ENCODE peak calls at places on chromosomes 11 and 22, in four cellular contexts. Y, D, X and V are unnamed samples. For H3K27me3, the result is how much of the 10 kb centered on the place peaks cover.

GRCh38 chr22:28714043-28714442 is 27.6 kb downstream of the CHEK2 start:
- DNase-seq in Y (no peak), D (no peak), X (no peak), V (no peak)

GRCh38 chr22:49057910-49058309 is 769.8 kb downstream of the BRD1 start:
- DNase-seq in Y (no peak), D (no peak), X (no peak), V (no peak)

GRCh38 chr11:80107415-80107814 is 666.6 kb upstream of the TENM4 start:
- DNase-seq in Y (no peak), D (no peak), X (no peak), V (no peak)

GRCh38 chr11:14619580-14619979 is 24.0 kb upstream of the PDE3B start:
- DNase-seq in Y (no peak), D (no peak), X (no peak), V (no peak)

GRCh38 chr11:120540744-120541143 is 29.2 kb downstream of the GRIK4 start:
- DNase-seq in Y (no peak), D (no peak), X (peak), V (no peak)

GRCh38 chr22:32080904-32081303 is 37.8 kb downstream of the SLC5A1 start:
- DNase-seq in Y (peak), D (no peak), X (peak), V (peak)

GRCh38 chr22:20199906-20200305 is 49.1 kb upstream of the CCDC188 start:
- DNase-seq in Y (no peak), D (no peak), X (no peak), V (no peak)

GRCh38 chr22:25942126-25942988 is 200.4 kb downstream of the MYO18B start:
- DNase-seq in Y (no peak), D (no peak), X (no peak), V (no peak)

GRCh38 chr22:45398214-45398613 is 15.2 kb downstream of the SMC1B start:
- DNase-seq in Y (no peak), D (no peak), X (no peak), V (no peak)

GRCh38 chr11:68106165-68106940 is 14.8 kb downstream of the CHKA start:
- DNase-seq in Y (no peak), D (no peak), X (no peak), V (no peak)

GRCh38 chr11:75351541-75352416 is at the start of gene ARRB1:
- DNase-seq in Y (peak), D (peak), X (no peak), V (no peak)

GRCh38 chr11:12689029-12689755 is 15.0 kb downstream of the TEAD1 start:
- DNase-seq in Y (no peak), D (no peak), X (no peak), V (no peak)

GRCh38 chr11:603154-603553 is 12.6 kb downstream of the IRF7 start:
- DNase-seq in Y (no peak), D (no peak), X (no peak), V (no peak)

GRCh38 chr11:62266558-62266957 is 3.4 kb upstream of the SCGB2A2 start:
- DNase-seq in Y (no peak), D (no peak), X (peak), V (no peak)

DNA sequence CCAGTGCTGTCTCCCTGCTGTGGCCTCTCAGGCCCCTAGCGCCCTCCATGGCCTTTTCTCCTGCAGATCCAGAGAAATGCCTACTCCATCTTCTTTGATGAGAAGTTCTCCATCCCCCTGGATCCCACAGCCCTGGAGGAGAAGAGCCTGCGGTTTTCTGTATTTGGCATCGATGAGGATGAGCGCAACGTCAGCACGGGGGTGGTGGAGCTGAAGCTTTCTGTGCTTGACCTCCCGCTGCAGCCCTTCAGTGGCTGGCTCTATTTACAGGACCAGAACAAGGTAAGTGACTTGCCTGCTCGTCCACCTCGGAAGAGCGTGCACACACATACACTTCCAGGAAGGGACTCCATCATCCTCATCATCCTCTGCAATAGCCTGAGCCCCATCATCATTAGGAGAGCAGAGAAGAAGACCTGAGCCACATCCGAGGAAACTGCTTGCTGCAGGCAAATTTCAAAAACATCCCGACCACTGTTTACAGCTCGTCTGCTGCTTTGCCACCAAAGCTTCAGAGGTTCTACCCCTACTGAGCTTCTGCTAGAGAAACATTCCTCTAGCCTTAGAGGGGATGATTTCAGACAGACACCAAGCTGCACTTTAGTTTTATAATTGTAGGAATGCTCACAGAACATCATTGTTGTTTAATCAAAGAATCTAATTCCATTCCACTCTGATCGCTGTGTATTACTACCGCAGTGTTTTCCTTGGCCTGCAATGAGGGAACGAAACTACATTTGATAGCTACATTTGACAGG is 12.9 kb upstream of the RHOD start:
- DNase-seq in Y (no peak), D (no peak), X (peak), V (no peak)
- H3K27me3 ChIP-seq in Y (under half), D (under half), X (under half), V (under half)

DNA sequence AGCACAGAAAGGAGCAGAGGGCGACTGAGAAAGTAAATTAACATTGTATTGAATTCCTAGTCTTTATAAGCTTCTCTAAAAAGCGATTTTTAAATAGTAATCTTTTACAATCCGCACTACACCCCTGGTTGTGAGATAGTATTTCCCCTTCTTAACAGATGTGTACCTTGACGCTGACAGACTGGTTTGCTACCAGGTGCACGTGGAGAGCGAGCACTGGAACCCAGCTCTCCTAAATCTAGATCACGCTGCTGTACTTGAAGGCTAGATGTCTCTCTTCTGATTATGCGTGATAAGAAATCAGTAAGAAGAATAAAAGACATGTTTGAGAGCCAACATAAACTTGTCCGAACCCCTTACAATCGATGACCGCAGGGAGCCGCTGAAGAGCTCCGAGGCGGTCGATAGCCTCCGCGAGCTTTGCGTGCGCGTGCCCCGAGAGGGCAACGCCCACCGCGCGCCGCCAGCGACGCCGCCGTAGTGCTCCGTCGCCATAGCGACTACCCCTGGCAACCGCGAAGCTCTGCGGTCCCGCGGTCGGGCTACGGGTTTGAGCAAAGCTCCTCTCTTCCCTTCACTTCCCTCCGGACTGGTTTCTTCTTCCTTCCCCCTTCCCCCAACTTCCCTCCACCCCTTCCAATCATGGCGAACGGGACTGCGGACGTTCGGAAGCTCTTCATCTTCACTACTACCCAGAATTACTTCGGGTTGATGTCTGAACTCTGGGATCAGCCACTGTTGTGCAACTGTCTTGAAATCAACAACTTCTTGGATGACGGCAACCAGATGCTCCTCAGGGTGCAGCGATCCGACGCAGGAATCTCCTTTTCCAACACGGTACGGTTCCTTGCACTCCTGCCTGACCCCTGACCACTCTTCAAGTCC is at the start of gene DYNC2H1:
- DNase-seq in Y (peak), D (peak), X (peak), V (peak)
- TF ChIP-seq CTCF in Y (peak), D (peak), X (peak), V (peak)

DNA sequence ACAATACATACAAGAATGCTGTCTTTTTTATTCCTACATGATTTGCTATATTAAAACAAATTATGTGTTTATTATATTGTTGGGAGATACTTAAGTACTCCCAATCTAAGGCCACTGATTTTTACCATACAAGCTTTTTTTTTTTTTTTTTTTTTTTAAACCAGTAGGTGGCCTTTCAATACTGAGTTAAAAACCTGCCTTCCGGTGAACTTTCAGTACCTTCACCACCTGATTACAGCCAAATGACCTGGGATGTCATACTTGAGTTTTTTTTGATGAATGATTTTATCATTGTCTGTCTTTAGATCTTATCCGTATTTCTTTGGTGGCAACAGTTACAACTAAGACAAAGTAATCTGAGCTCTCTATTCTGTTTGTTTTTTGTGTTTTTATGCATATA is 94.0 kb upstream of the FOLH1 start:
- DNase-seq in Y (no peak), D (no peak), X (no peak), V (no peak)
- H3K27ac ChIP-seq in Y (no peak), D (no peak), X (no peak), V (no peak)

GRCh38 chr11:16612234-16612571 is 126.2 kb upstream of the C11orf58 start:
- DNase-seq in Y (no peak), D (no peak), X (no peak), V (no peak)
- H3K27me3 ChIP-seq in Y (under half), D (half or more), X (under half), V (under half)